ENCODE peak calls at places on chromosomes 16 and 17, in five cellular contexts. O, H, W, R and I are unnamed samples.

GRCh38 chr17:79116575-79117368 is 42.1 kb downstream of the ENGASE start:
- DNase-seq in H (no peak), W (no peak), R (peak; percentile 22), O (no peak), I (no peak)

GRCh38 chr17:69761011-69761410 is 314.0 kb upstream of the KCNJ16 start:
- DNase-seq in R (no peak), H (no peak), O (no peak), W (no peak), I (no peak)

GRCh38 chr17:73901661-73902415 is 257.6 kb upstream of the SDK2 start:
- DNase-seq in O (peak; percentile 79), W (no peak), H (peak; percentile 57), R (peak; percentile 11), I (no peak)

GRCh38 chr16:20897897-20898296 is 2.3 kb downstream of the DCUN1D3 start:
- DNase-seq in W (no peak), O (no peak), H (no peak), R (no peak), I (no peak)

GRCh38 chr17:63222655-63223054 is 223.5 kb downstream of the CYB561 start:
- DNase-seq in H (no peak), R (peak; percentile 33), O (no peak), W (no peak), I (no peak)

GRCh38 chr17:82446649-82447048 is 3.9 kb downstream of the CYBC1 start:
- DNase-seq in W (no peak), R (no peak), H (no peak), O (no peak), I (no peak)

GRCh38 chr16:27253526-27253930 is 15.0 kb downstream of the NSMCE1 start:
- DNase-seq in O (no peak), H (no peak), W (peak; percentile 51), R (no peak), I (no peak)

GRCh38 chr16:23514381-23515152 is 4.3 kb upstream of the GGA2 start:
- DNase-seq in O (no peak), R (no peak), H (no peak), W (no peak), I (no peak)

GRCh38 chr17:48241131-48241591 is 133.6 kb downstream of the SNX11 start:
- DNase-seq in H (peak; percentile 61), W (no peak), O (no peak), R (no peak), I (peak; percentile 72)

GRCh38 chr17:74527081-74527480 is 4.2 kb downstream of the CD300LB start:
- DNase-seq in H (no peak), R (no peak), W (no peak), O (no peak), I (no peak)

GRCh38 chr17:59837362-59838195 is 55.2 kb downstream of the TUBD1 start:
- DNase-seq in H (peak; percentile 41), R (peak; percentile 94), W (peak; percentile 99), O (peak; percentile 82), I (peak; percentile 100)

GRCh38 chr17:65457183-65457582 is 104.3 kb downstream of the AXIN2 start:
- DNase-seq in O (no peak), R (no peak), W (no peak), H (no peak), I (no peak)

GRCh38 chr17:80692931-80693467 is 148.4 kb downstream of the RPTOR start:
- DNase-seq in O (peak; percentile 31), W (no peak), H (no peak), R (no peak), I (no peak)

GRCh38 chr17:46769531-46770438 is 48.7 kb downstream of the WNT3 start:
- DNase-seq in W (no peak), O (no peak), R (no peak), H (no peak), I (no peak)

GRCh38 chr17:42618442-42619150 is 9.1 kb downstream of the TUBG1 start:
- DNase-seq in H (peak; percentile 82), W (no peak), O (peak; percentile 70), R (peak; percentile 62), I (peak; percentile 20)

GRCh38 chr16:89094252-89094901 is 725 bp downstream of the ACSF3 start:
- DNase-seq in W (no peak), O (peak; percentile 46), H (no peak), R (peak; percentile 64), I (no peak)

GRCh38 chr16:24748242-24748641 is 18.8 kb downstream of the TNRC6A start:
- DNase-seq in W (peak; percentile 74), R (no peak), O (no peak), H (no peak), I (peak; percentile 12)

GRCh38 chr16:72050769-72051464 is 3.4 kb upstream of the HP start:
- DNase-seq in W (no peak), H (no peak), R (no peak), O (no peak), I (no peak)

GRCh38 chr17:12637015-12637414 is 28.7 kb upstream of the MYOCD start:
- DNase-seq in O (no peak), H (no peak), W (peak; percentile 92), R (no peak), I (peak; percentile 7)

GRCh38 chr16:56608876-56609462 is 585 bp downstream of the MT2A start:
- DNase-seq in H (no peak), W (no peak), O (peak; percentile 45), R (no peak), I (no peak)

GRCh38 chr17:14143678-14144077 is 74.4 kb downstream of the COX10 start:
- DNase-seq in R (no peak), W (no peak), O (no peak), H (no peak), I (no peak)

GRCh38 chr16:23863511-23864422 is 28.0 kb downstream of the PRKCB start:
- DNase-seq in R (peak; percentile 84), O (no peak), W (no peak), H (no peak), I (no peak)

GRCh38 chr17:49000943-49001342 is 3.8 kb downstream of the IGF2BP1 start:
- DNase-seq in W (no peak), R (peak; percentile 36), H (no peak), O (no peak), I (no peak)

GRCh38 chr17:30318190-30318589 is 15.7 kb downstream of the TMIGD1 start:
- DNase-seq in H (no peak), R (no peak), W (no peak), O (no peak), I (no peak)

GRCh38 chr16:86563489-86564345 is 2.9 kb upstream of the FOXC2 start:
- DNase-seq in W (peak; percentile 80), R (peak; percentile 93), H (peak; percentile 91), O (peak; percentile 95), I (peak; percentile 76)

GRCh38 chr17:32007463-32008298 is 498 bp downstream of the LRRC37B start:
- DNase-seq in H (peak; percentile 43), R (peak; percentile 56), W (no peak), O (peak; percentile 67), I (no peak)

GRCh38 chr17:47980516-47980915 is 9.6 kb downstream of the CDK5RAP3 start:
- DNase-seq in H (no peak), W (no peak), R (no peak), O (no peak), I (no peak)

GRCh38 chr16:64481497-64481896 is 640.4 kb downstream of the CDH11 start:
- DNase-seq in O (no peak), H (no peak), W (no peak), R (no peak), I (no peak)

GRCh38 chr17:17815436-17816200 is 21.2 kb downstream of the SREBF1 start:
- DNase-seq in R (no peak), W (no peak), O (no peak), H (no peak), I (no peak)

GRCh38 chr17:18182978-18183333 is 672 bp upstream of the ALKBH5 start:
- DNase-seq in H (peak; percentile 93), R (no peak), O (no peak), W (peak; percentile 34), I (peak; percentile 97)